ENCODE peak calls at places on chromosomes 13 and 19, in eight cellular contexts. G is fibroblast of lung, I is cardiac muscle cell, H is A549, F is heart left ventricle, M is aorta, O is neuronal stem cell, A is body of pancreas. T is an unnamed sample.

GRCh38 chr13:51148952-51149573 is 38.0 kb upstream of the C13orf42 start:
- DNase-seq in G (peak; percentile 58), F (no peak), M (no peak), A (peak; percentile 41), O (peak; percentile 51), H (peak; percentile 40), I (peak; percentile 82), T (no peak)

GRCh38 chr13:82248713-82249112 is 1633.6 kb downstream of the SLITRK1 start:
- DNase-seq in O (no peak), H (no peak), M (no peak), A (no peak), G (no peak), F (no peak), I (no peak), T (no peak)

GRCh38 chr13:99388334-99388923 is 81.2 kb upstream of the GPR183 start:
- DNase-seq in G (no peak), F (no peak), M (no peak), H (no peak), I (no peak), O (no peak), A (no peak), T (no peak)

GRCh38 chr13:46392967-46393366 is 5.9 kb upstream of the RUBCNL start:
- DNase-seq in G (no peak), O (no peak), F (no peak), M (no peak), I (no peak), A (no peak), H (no peak), T (no peak)

GRCh38 chr13:33355470-33355869 is 69.9 kb upstream of the STARD13 start:
- DNase-seq in M (no peak), G (no peak), I (peak; percentile 85), O (no peak), A (no peak), H (no peak), F (peak; percentile 21), T (no peak)

GRCh38 chr13:113820813-113821651 is 42.8 kb downstream of the GAS6 start:
- DNase-seq in F (peak; percentile 90), I (peak; percentile 94), A (no peak), H (peak; percentile 69), G (peak; percentile 99), O (no peak), M (peak; percentile 80), T (peak; percentile 27)

GRCh38 chr13:51032831-51033230 is 78.2 kb downstream of the C13orf42 start:
- DNase-seq in A (no peak), O (no peak), I (no peak), F (no peak), G (no peak), H (no peak), M (no peak), T (no peak)

GRCh38 chr13:112873851-112874750 is 94.9 kb upstream of the MCF2L start:
- DNase-seq in A (peak; percentile 78), H (peak; percentile 52), I (peak; percentile 75), G (peak; percentile 30), M (peak; percentile 82), F (peak; percentile 87), O (peak; percentile 79), T (peak; percentile 78)

GRCh38 chr13:32105653-32106313 is 74.2 kb downstream of the FRY start:
- DNase-seq in O (no peak), H (no peak), F (no peak), A (no peak), G (no peak), M (no peak), I (no peak), T (no peak)

GRCh38 chr13:41291246-41291645 is 19.8 kb upstream of the NAA16 start:
- DNase-seq in M (no peak), O (no peak), A (no peak), F (no peak), G (no peak), I (no peak), H (no peak), T (no peak)

GRCh38 chr13:44620057-44620456 is 43.9 kb upstream of the TSC22D1 start:
- DNase-seq in H (peak; percentile 17), G (peak; percentile 69), F (no peak), M (no peak), O (no peak), I (no peak), A (no peak), T (no peak)

GRCh38 chr19:7883105-7883504 is 5.2 kb upstream of the LRRC8E start:
- DNase-seq in M (no peak), O (no peak), G (no peak), F (no peak), H (no peak), I (no peak), A (no peak), T (no peak)

GRCh38 chr13:47484564-47484963 is 516.5 kb downstream of the SUCLA2 start:
- DNase-seq in M (no peak), I (peak; percentile 45), F (no peak), H (no peak), A (no peak), G (peak; percentile 90), O (no peak), T (no peak)

GRCh38 chr19:19110410-19111137 is 27.7 kb downstream of the TMEM161A start:
- DNase-seq in H (peak; percentile 10), I (peak; percentile 30), O (no peak), G (peak; percentile 29), F (no peak), M (no peak), A (no peak), T (no peak)

GRCh38 chr19:50475101-50475568 is 1.2 kb upstream of the EMC10 start:
- DNase-seq in I (no peak), M (no peak), O (no peak), G (no peak), A (no peak), H (no peak), F (no peak), T (no peak)

GRCh38 chr13:46339035-46339666 is 47.9 kb downstream of the RUBCNL start:
- DNase-seq in I (peak; percentile 70), O (no peak), G (peak; percentile 91), A (no peak), M (peak; percentile 72), H (no peak), F (peak; percentile 55), T (peak; percentile 45)

GRCh38 chr13:42760949-42761348 is 20.4 kb upstream of the FAM216B start:
- DNase-seq in G (peak; percentile 45), I (peak; percentile 92), O (no peak), H (no peak), F (no peak), A (no peak), M (no peak), T (no peak)

GRCh38 chr13:99389520-99390304 is 82.5 kb upstream of the GPR183 start:
- DNase-seq in O (no peak), G (no peak), F (no peak), H (no peak), M (no peak), I (no peak), A (no peak), T (no peak)

GRCh38 chr19:8261881-8262280 is 46.3 kb downstream of the CD320 start:
- DNase-seq in A (peak; percentile 18), F (no peak), G (no peak), O (no peak), M (no peak), H (no peak), I (no peak), T (peak; percentile 43)

GRCh38 chr19:46427518-46427917 is 1.2 kb downstream of the PNMA8C start:
- DNase-seq in M (no peak), A (no peak), O (no peak), G (no peak), F (no peak), I (no peak), H (no peak), T (no peak)

GRCh38 chr13:46165485-46166220 is 16.3 kb downstream of the LCP1 start:
- DNase-seq in O (no peak), M (no peak), G (peak; percentile 60), F (no peak), A (no peak), H (no peak), I (no peak), T (no peak)

GRCh38 chr13:36344173-36344572 is 2.0 kb downstream of the SPART start:
- DNase-seq in G (peak; percentile 35), M (no peak), A (no peak), H (peak; percentile 26), O (no peak), I (peak; percentile 91), F (no peak), T (no peak)
- H3K4me3 ChIP-seq in G (peak overlapping the region; percentile 97), M (no peak overlapping the region), A (no peak overlapping the region), H (peak overlapping the region; percentile 85), O (peak overlapping the region; percentile 93), I (no peak overlapping the region), F (peak overlapping the region; percentile 74), T (no peak overlapping the region)

GRCh38 chr19:13835791-13836723 is 40.8 kb downstream of the ZSWIM4 start:
- DNase-seq in O (no peak), M (peak; percentile 86), G (no peak), I (no peak), A (no peak), F (peak; percentile 71), H (peak; percentile 78), T (peak; percentile 75)

GRCh38 chr19:13839938-13840750 is 36.8 kb upstream of the NANOS3 start:
- DNase-seq in F (peak; percentile 71), A (peak; percentile 21), O (no peak), H (peak; percentile 66), I (peak; percentile 40), M (peak; percentile 90), G (peak; percentile 41), T (peak; percentile 72)

GRCh38 chr19:13839193-13839937 is 37.6 kb upstream of the NANOS3 start:
- DNase-seq in M (peak; percentile 97), O (no peak), A (peak; percentile 62), F (peak; percentile 97), H (peak; percentile 57), I (peak; percentile 86), G (peak; percentile 88), T (peak; percentile 85)

GRCh38 chr19:13838943-13839192 is 38.1 kb upstream of the NANOS3 start:
- DNase-seq in H (no peak), M (no peak), F (no peak), A (no peak), O (no peak), I (no peak), G (no peak), T (no peak)

GRCh38 chr19:13838071-13838942 is 38.6 kb upstream of the NANOS3 start:
- DNase-seq in G (no peak), M (no peak), I (no peak), A (no peak), F (no peak), O (no peak), H (no peak), T (no peak)
- H3K27ac ChIP-seq in G (peak overlapping the region; percentile 100), M (no peak overlapping the region), I (no peak overlapping the region), A (peak overlapping the region; percentile 95), F (peak overlapping the region; percentile 100), O (no peak overlapping the region), H (peak overlapping the region; percentile 100), T (peak overlapping the region; percentile 92)

DNA sequence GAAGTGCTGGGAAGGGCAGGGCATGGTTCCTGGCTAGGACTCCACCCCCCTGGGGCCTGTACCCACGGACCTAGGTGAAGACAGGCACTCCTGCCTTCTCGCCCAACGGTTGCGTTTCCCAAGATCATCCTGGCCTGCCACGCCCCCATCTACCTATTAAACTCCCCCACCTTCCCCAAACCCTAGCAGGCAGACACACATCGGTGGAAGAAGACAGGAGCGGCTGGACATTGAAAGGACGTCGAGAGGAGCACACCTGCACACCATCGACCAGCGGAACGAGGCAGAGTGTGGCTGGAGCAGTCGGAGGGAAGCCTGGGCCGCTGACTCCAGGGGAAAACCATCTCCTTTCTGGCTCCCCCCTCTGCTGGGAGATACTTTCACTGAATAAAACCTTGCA is 45.6 kb upstream of the ALOX5AP start:
- DNase-seq in I (no peak), M (no peak), F (no peak), G (no peak), A (no peak), O (no peak), H (no peak), T (no peak)
- H3K4me3 ChIP-seq in I (no peak overlapping the region), M (no peak overlapping the region), F (no peak overlapping the region), G (no peak overlapping the region), A (no peak overlapping the region), O (no peak overlapping the region), H (no peak overlapping the region), T (no peak overlapping the region)

GRCh38 chr19:36417752-36418286 is 625 bp downstream of the ZFP82 start:
- DNase-seq in I (no peak), M (peak; percentile 41), G (no peak), H (no peak), F (peak; percentile 24), O (no peak), A (no peak), T (no peak)
- H3K27ac ChIP-seq in I (peak overlapping the region; percentile 95), M (no peak overlapping the region), G (peak overlapping the region; percentile 86), H (peak overlapping the region; percentile 82), F (peak overlapping the region; percentile 81), O (peak overlapping the region; percentile 78), A (peak overlapping the region; percentile 80), T (peak overlapping the region; percentile 60)